ENCODE peak calls at places on chromosomes 12 and 14, in five cellular contexts. One of them, this sample, is unnamed.

GRCh38 chr12:131912526-131913274 is 16.4 kb upstream of the PUS1 start:
- DNase-seq in mesenchymal stem cell: peak; percentile 74
- DNase-seq in tibial nerve: peak; percentile 61
- DNase-seq in K562: no peak
- DNase-seq in left ventricle myocardium inferior: peak; percentile 91
- DNase-seq in this sample: peak; percentile 50

GRCh38 chr14:87113286-87113685 is 879.7 kb downstream of the GALC start:
- DNase-seq in mesenchymal stem cell: no peak
- DNase-seq in tibial nerve: no peak
- DNase-seq in K562: no peak
- DNase-seq in left ventricle myocardium inferior: no peak
- DNase-seq in this sample: no peak

GRCh38 chr12:44317651-44318126 is 481.8 kb downstream of the TMEM117 start:
- DNase-seq in mesenchymal stem cell: peak; percentile 34
- DNase-seq in tibial nerve: no peak
- DNase-seq in K562: no peak
- DNase-seq in left ventricle myocardium inferior: no peak
- DNase-seq in this sample: no peak

GRCh38 chr12:112878488-112878887 is 28.3 kb upstream of the OAS1 start:
- DNase-seq in mesenchymal stem cell: no peak
- DNase-seq in tibial nerve: no peak
- DNase-seq in K562: no peak
- DNase-seq in left ventricle myocardium inferior: no peak
- DNase-seq in this sample: no peak

GRCh38 chr14:74357585-74357984 is 9.3 kb downstream of the VRTN start:
- DNase-seq in mesenchymal stem cell: no peak
- DNase-seq in tibial nerve: no peak
- DNase-seq in K562: no peak
- DNase-seq in left ventricle myocardium inferior: no peak
- DNase-seq in this sample: no peak

GRCh38 chr14:105999361-106000028 is 473.1 kb downstream of the TMEM121 start:
- DNase-seq in mesenchymal stem cell: no peak
- DNase-seq in tibial nerve: no peak
- DNase-seq in K562: no peak
- DNase-seq in left ventricle myocardium inferior: peak; percentile 40
- DNase-seq in this sample: peak; percentile 58

GRCh38 chr12:92942905-92943304 is 13.8 kb upstream of the EEA1 start:
- DNase-seq in mesenchymal stem cell: peak; percentile 68
- DNase-seq in tibial nerve: no peak
- DNase-seq in K562: no peak
- DNase-seq in left ventricle myocardium inferior: no peak
- DNase-seq in this sample: no peak

GRCh38 chr12:66107451-66107915 is 23.1 kb downstream of the LLPH start:
- DNase-seq in mesenchymal stem cell: peak; percentile 92
- DNase-seq in tibial nerve: no peak
- DNase-seq in K562: peak; percentile 69
- DNase-seq in left ventricle myocardium inferior: no peak
- DNase-seq in this sample: peak; percentile 77

GRCh38 chr12:119258149-119258548 is 76.4 kb upstream of the CCDC60 start:
- DNase-seq in mesenchymal stem cell: no peak
- DNase-seq in tibial nerve: no peak
- DNase-seq in K562: no peak
- DNase-seq in left ventricle myocardium inferior: no peak
- DNase-seq in this sample: no peak

GRCh38 chr14:26199599-26200370 is 398.0 kb downstream of the NOVA1 start:
- DNase-seq in mesenchymal stem cell: peak; percentile 76
- DNase-seq in tibial nerve: no peak
- DNase-seq in K562: no peak
- DNase-seq in left ventricle myocardium inferior: no peak
- DNase-seq in this sample: no peak

GRCh38 chr14:99644723-99645544 is at the start of gene HHIPL1:
- DNase-seq in mesenchymal stem cell: peak; percentile 22
- DNase-seq in tibial nerve: no peak
- DNase-seq in K562: no peak
- DNase-seq in left ventricle myocardium inferior: peak; percentile 38
- DNase-seq in this sample: no peak

GRCh38 chr14:60051690-60052324 is 39.9 kb upstream of the PCNX4 start:
- DNase-seq in mesenchymal stem cell: no peak
- DNase-seq in tibial nerve: no peak
- DNase-seq in K562: no peak
- DNase-seq in left ventricle myocardium inferior: no peak
- DNase-seq in this sample: no peak

GRCh38 chr12:38053655-38054464 is 262.7 kb upstream of the ALG10B start:
- DNase-seq in mesenchymal stem cell: no peak
- DNase-seq in tibial nerve: no peak
- DNase-seq in K562: peak; percentile 17
- DNase-seq in left ventricle myocardium inferior: no peak
- DNase-seq in this sample: peak; percentile 59

GRCh38 chr12:64890873-64891468 is 66.5 kb downstream of the TBC1D30 start:
- DNase-seq in mesenchymal stem cell: peak; percentile 71
- DNase-seq in tibial nerve: no peak
- DNase-seq in K562: peak; percentile 50
- DNase-seq in left ventricle myocardium inferior: no peak
- DNase-seq in this sample: no peak

GRCh38 chr12:2345902-2346301 is 293.1 kb downstream of the CACNA1C start:
- DNase-seq in mesenchymal stem cell: no peak
- DNase-seq in tibial nerve: no peak
- DNase-seq in K562: no peak
- DNase-seq in left ventricle myocardium inferior: no peak
- DNase-seq in this sample: no peak

GRCh38 chr12:114649585-114649984 is 34.4 kb downstream of the TBX3 start:
- DNase-seq in mesenchymal stem cell: no peak
- DNase-seq in tibial nerve: no peak
- DNase-seq in K562: no peak
- DNase-seq in left ventricle myocardium inferior: no peak
- DNase-seq in this sample: no peak
- H3K9me3 ChIP-seq in mesenchymal stem cell: no peaks in the 10 kb centered on the region
- H3K9me3 ChIP-seq in tibial nerve: no peaks in the 10 kb centered on the region
- H3K9me3 ChIP-seq in K562: no peaks in the 10 kb centered on the region
- H3K9me3 ChIP-seq in left ventricle myocardium inferior: no peaks in the 10 kb centered on the region
- H3K9me3 ChIP-seq in this sample: no peaks in the 10 kb centered on the region

GRCh38 chr12:10405294-10405693 is 4.3 kb downstream of the KLRC4 start:
- DNase-seq in mesenchymal stem cell: no peak
- DNase-seq in tibial nerve: no peak
- DNase-seq in K562: no peak
- DNase-seq in left ventricle myocardium inferior: no peak
- DNase-seq in this sample: no peak

GRCh38 chr12:10406725-10407124 is 2.8 kb downstream of the KLRC4 start:
- DNase-seq in mesenchymal stem cell: no peak
- DNase-seq in tibial nerve: no peak
- DNase-seq in K562: no peak
- DNase-seq in left ventricle myocardium inferior: no peak
- DNase-seq in this sample: no peak

GRCh38 chr12:10408842-10409241 is 715 bp downstream of the KLRC4 start:
- DNase-seq in mesenchymal stem cell: no peak
- DNase-seq in tibial nerve: no peak
- DNase-seq in K562: no peak
- DNase-seq in left ventricle myocardium inferior: no peak
- DNase-seq in this sample: no peak

GRCh38 chr12:10400829-10401228 is 8.7 kb downstream of the KLRC4 start:
- DNase-seq in mesenchymal stem cell: no peak
- DNase-seq in tibial nerve: no peak
- DNase-seq in K562: no peak
- DNase-seq in left ventricle myocardium inferior: no peak
- DNase-seq in this sample: no peak

GRCh38 chr12:10404798-10405197 is 4.8 kb downstream of the KLRC4 start:
- DNase-seq in mesenchymal stem cell: no peak
- DNase-seq in tibial nerve: no peak
- DNase-seq in K562: no peak
- DNase-seq in left ventricle myocardium inferior: no peak
- DNase-seq in this sample: no peak
- H3K27ac ChIP-seq in mesenchymal stem cell: no peak overlapping the region
- H3K27ac ChIP-seq in tibial nerve: no peak overlapping the region
- H3K27ac ChIP-seq in K562: no peak overlapping the region
- H3K27ac ChIP-seq in left ventricle myocardium inferior: no peak overlapping the region
- H3K27ac ChIP-seq in this sample: no peak overlapping the region

GRCh38 chr12:133105620-133106019 is 24.5 kb downstream of the ZNF891 start:
- DNase-seq in mesenchymal stem cell: peak; percentile 17
- DNase-seq in tibial nerve: no peak
- DNase-seq in K562: no peak
- DNase-seq in left ventricle myocardium inferior: no peak
- DNase-seq in this sample: no peak

GRCh38 chr12:133108150-133108549 is 21.9 kb downstream of the ZNF891 start:
- DNase-seq in mesenchymal stem cell: no peak
- DNase-seq in tibial nerve: no peak
- DNase-seq in K562: no peak
- DNase-seq in left ventricle myocardium inferior: no peak
- DNase-seq in this sample: no peak

GRCh38 chr12:133106253-133106652 is 23.8 kb downstream of the ZNF891 start:
- DNase-seq in mesenchymal stem cell: peak; percentile 7
- DNase-seq in tibial nerve: no peak
- DNase-seq in K562: no peak
- DNase-seq in left ventricle myocardium inferior: no peak
- DNase-seq in this sample: no peak

DNA sequence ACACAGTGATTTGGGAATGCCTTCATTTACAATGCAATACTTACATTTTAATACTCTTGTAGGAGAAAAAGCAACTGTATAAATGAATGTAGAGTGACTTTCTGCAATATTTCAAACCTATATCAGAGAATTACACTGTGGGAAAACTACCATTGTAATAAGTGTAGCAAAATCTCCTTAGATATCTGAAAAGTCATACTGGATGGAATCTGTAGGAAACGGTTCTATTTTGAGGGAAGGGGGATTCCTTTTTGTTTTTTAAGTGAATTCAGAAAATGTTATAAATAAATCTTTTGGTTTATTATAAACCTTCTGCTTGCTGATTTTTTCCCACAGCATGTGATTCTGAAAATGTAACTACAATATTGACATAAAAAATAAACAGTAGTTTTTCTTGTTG is 23.0 kb downstream of the ZNF891 start:
- DNase-seq in mesenchymal stem cell: no peak
- DNase-seq in tibial nerve: no peak
- DNase-seq in K562: no peak
- DNase-seq in left ventricle myocardium inferior: no peak
- DNase-seq in this sample: no peak
- H3K9me3 ChIP-seq in mesenchymal stem cell: peaks cover 99% of the 10 kb centered on the region
- H3K9me3 ChIP-seq in tibial nerve: peaks cover 100% of the 10 kb centered on the region
- H3K9me3 ChIP-seq in K562: peaks cover 30% of the 10 kb centered on the region
- H3K9me3 ChIP-seq in left ventricle myocardium inferior: peaks cover 100% of the 10 kb centered on the region
- H3K9me3 ChIP-seq in this sample: peaks cover 70% of the 10 kb centered on the region

GRCh38 chr12:51694146-51694545 is 103.1 kb downstream of the SCN8A start:
- DNase-seq in mesenchymal stem cell: no peak
- DNase-seq in tibial nerve: no peak
- DNase-seq in K562: no peak
- DNase-seq in left ventricle myocardium inferior: no peak
- DNase-seq in this sample: no peak
- H3K27ac ChIP-seq in mesenchymal stem cell: no peak overlapping the region
- H3K27ac ChIP-seq in tibial nerve: no peak overlapping the region
- H3K27ac ChIP-seq in K562: no peak overlapping the region
- H3K27ac ChIP-seq in left ventricle myocardium inferior: no peak overlapping the region
- H3K27ac ChIP-seq in this sample: no peak overlapping the region

This sample was measured in lung.